ENCODE peak calls at places on chromosomes 5 and 9, in eight cellular contexts. One of them, this sample, is unnamed.

GRCh38 chr5:169933624-169934023 is 46.7 kb downstream of the INSYN2B start:
- DNase-seq in thoracic aorta: no peak
- DNase-seq in stimulated activated CD4-positive, alpha-beta T cell treated with anti-CD3 and anti-CD28 coated beads, Interleukin-4, amount 100 ng/mL, for 48 hours: no peak
- DNase-seq in A673: no peak
- DNase-seq in activated T-helper 1 cell treated with anti-CD3 and anti-CD28 coated beads, Interleukin-2, amount 50 U/mL, for 16 hours: no peak
- DNase-seq in stimulated activated naive CD8-positive, alpha-beta T cell treated with anti-CD3 and anti-CD28 coated beads, Interleukin-15, amount 100 ng/mL, for 72 hours: no peak
- DNase-seq in colonic mucosa: no peak
- DNase-seq in HT1080: no peak
- DNase-seq in this sample: no peak

GRCh38 chr5:141272906-141273305 is 27.7 kb downstream of the PCDHB15 start:
- DNase-seq in thoracic aorta: no peak
- DNase-seq in stimulated activated CD4-positive, alpha-beta T cell treated with anti-CD3 and anti-CD28 coated beads, Interleukin-4, amount 100 ng/mL, for 48 hours: no peak
- DNase-seq in A673: peak
- DNase-seq in activated T-helper 1 cell treated with anti-CD3 and anti-CD28 coated beads, Interleukin-2, amount 50 U/mL, for 16 hours: no peak
- DNase-seq in stimulated activated naive CD8-positive, alpha-beta T cell treated with anti-CD3 and anti-CD28 coated beads, Interleukin-15, amount 100 ng/mL, for 72 hours: no peak
- DNase-seq in colonic mucosa: no peak
- DNase-seq in HT1080: no peak
- DNase-seq in this sample: no peak

GRCh38 chr5:181121675-181122561 is 9.1 kb downstream of the OR2V1 start:
- DNase-seq in thoracic aorta: no peak
- DNase-seq in stimulated activated CD4-positive, alpha-beta T cell treated with anti-CD3 and anti-CD28 coated beads, Interleukin-4, amount 100 ng/mL, for 48 hours: no peak
- DNase-seq in A673: no peak
- DNase-seq in activated T-helper 1 cell treated with anti-CD3 and anti-CD28 coated beads, Interleukin-2, amount 50 U/mL, for 16 hours: no peak
- DNase-seq in stimulated activated naive CD8-positive, alpha-beta T cell treated with anti-CD3 and anti-CD28 coated beads, Interleukin-15, amount 100 ng/mL, for 72 hours: no peak
- DNase-seq in colonic mucosa: no peak
- DNase-seq in HT1080: no peak
- DNase-seq in this sample: no peak

GRCh38 chr5:119009131-119009530 is 20.8 kb upstream of the DTWD2 start:
- DNase-seq in thoracic aorta: no peak
- DNase-seq in stimulated activated CD4-positive, alpha-beta T cell treated with anti-CD3 and anti-CD28 coated beads, Interleukin-4, amount 100 ng/mL, for 48 hours: no peak
- DNase-seq in A673: no peak
- DNase-seq in activated T-helper 1 cell treated with anti-CD3 and anti-CD28 coated beads, Interleukin-2, amount 50 U/mL, for 16 hours: no peak
- DNase-seq in stimulated activated naive CD8-positive, alpha-beta T cell treated with anti-CD3 and anti-CD28 coated beads, Interleukin-15, amount 100 ng/mL, for 72 hours: no peak
- DNase-seq in colonic mucosa: no peak
- DNase-seq in HT1080: no peak
- DNase-seq in this sample: no peak

GRCh38 chr5:35999547-35999946 is 8.4 kb upstream of the UGT3A1 start:
- DNase-seq in thoracic aorta: no peak
- DNase-seq in stimulated activated CD4-positive, alpha-beta T cell treated with anti-CD3 and anti-CD28 coated beads, Interleukin-4, amount 100 ng/mL, for 48 hours: no peak
- DNase-seq in A673: no peak
- DNase-seq in activated T-helper 1 cell treated with anti-CD3 and anti-CD28 coated beads, Interleukin-2, amount 50 U/mL, for 16 hours: no peak
- DNase-seq in stimulated activated naive CD8-positive, alpha-beta T cell treated with anti-CD3 and anti-CD28 coated beads, Interleukin-15, amount 100 ng/mL, for 72 hours: no peak
- DNase-seq in colonic mucosa: no peak
- DNase-seq in HT1080: no peak
- DNase-seq in this sample: no peak

GRCh38 chr9:27088981-27089380 is 20.0 kb upstream of the TEK start:
- DNase-seq in thoracic aorta: no peak
- DNase-seq in stimulated activated CD4-positive, alpha-beta T cell treated with anti-CD3 and anti-CD28 coated beads, Interleukin-4, amount 100 ng/mL, for 48 hours: no peak
- DNase-seq in A673: no peak
- DNase-seq in activated T-helper 1 cell treated with anti-CD3 and anti-CD28 coated beads, Interleukin-2, amount 50 U/mL, for 16 hours: no peak
- DNase-seq in stimulated activated naive CD8-positive, alpha-beta T cell treated with anti-CD3 and anti-CD28 coated beads, Interleukin-15, amount 100 ng/mL, for 72 hours: no peak
- DNase-seq in colonic mucosa: no peak
- DNase-seq in HT1080: no peak
- DNase-seq in this sample: no peak

GRCh38 chr5:80069918-80070318 is 34.8 kb downstream of the THBS4 start:
- DNase-seq in thoracic aorta: no peak
- DNase-seq in stimulated activated CD4-positive, alpha-beta T cell treated with anti-CD3 and anti-CD28 coated beads, Interleukin-4, amount 100 ng/mL, for 48 hours: no peak
- DNase-seq in A673: peak
- DNase-seq in activated T-helper 1 cell treated with anti-CD3 and anti-CD28 coated beads, Interleukin-2, amount 50 U/mL, for 16 hours: no peak
- DNase-seq in stimulated activated naive CD8-positive, alpha-beta T cell treated with anti-CD3 and anti-CD28 coated beads, Interleukin-15, amount 100 ng/mL, for 72 hours: no peak
- DNase-seq in colonic mucosa: peak
- DNase-seq in HT1080: no peak
- DNase-seq in this sample: no peak

GRCh38 chr5:116578676-116579075 is 4.1 kb upstream of the SEMA6A start:
- DNase-seq in thoracic aorta: no peak
- DNase-seq in stimulated activated CD4-positive, alpha-beta T cell treated with anti-CD3 and anti-CD28 coated beads, Interleukin-4, amount 100 ng/mL, for 48 hours: no peak
- DNase-seq in A673: no peak
- DNase-seq in activated T-helper 1 cell treated with anti-CD3 and anti-CD28 coated beads, Interleukin-2, amount 50 U/mL, for 16 hours: no peak
- DNase-seq in stimulated activated naive CD8-positive, alpha-beta T cell treated with anti-CD3 and anti-CD28 coated beads, Interleukin-15, amount 100 ng/mL, for 72 hours: no peak
- DNase-seq in colonic mucosa: no peak
- DNase-seq in HT1080: no peak
- DNase-seq in this sample: no peak

GRCh38 chr5:150082889-150083288 is 3.5 kb downstream of the CSF1R start:
- DNase-seq in thoracic aorta: no peak
- DNase-seq in stimulated activated CD4-positive, alpha-beta T cell treated with anti-CD3 and anti-CD28 coated beads, Interleukin-4, amount 100 ng/mL, for 48 hours: no peak
- DNase-seq in A673: no peak
- DNase-seq in activated T-helper 1 cell treated with anti-CD3 and anti-CD28 coated beads, Interleukin-2, amount 50 U/mL, for 16 hours: no peak
- DNase-seq in stimulated activated naive CD8-positive, alpha-beta T cell treated with anti-CD3 and anti-CD28 coated beads, Interleukin-15, amount 100 ng/mL, for 72 hours: no peak
- DNase-seq in colonic mucosa: peak
- DNase-seq in HT1080: no peak
- DNase-seq in this sample: no peak

GRCh38 chr9:72858089-72858912 is 94.6 kb downstream of the ALDH1A1 start:
- DNase-seq in thoracic aorta: no peak
- DNase-seq in stimulated activated CD4-positive, alpha-beta T cell treated with anti-CD3 and anti-CD28 coated beads, Interleukin-4, amount 100 ng/mL, for 48 hours: no peak
- DNase-seq in A673: peak
- DNase-seq in activated T-helper 1 cell treated with anti-CD3 and anti-CD28 coated beads, Interleukin-2, amount 50 U/mL, for 16 hours: no peak
- DNase-seq in stimulated activated naive CD8-positive, alpha-beta T cell treated with anti-CD3 and anti-CD28 coated beads, Interleukin-15, amount 100 ng/mL, for 72 hours: no peak
- DNase-seq in colonic mucosa: no peak
- DNase-seq in HT1080: no peak
- DNase-seq in this sample: no peak

GRCh38 chr5:129306725-129307124 is 153.4 kb upstream of the ADAMTS19 start:
- DNase-seq in thoracic aorta: no peak
- DNase-seq in stimulated activated CD4-positive, alpha-beta T cell treated with anti-CD3 and anti-CD28 coated beads, Interleukin-4, amount 100 ng/mL, for 48 hours: no peak
- DNase-seq in A673: no peak
- DNase-seq in activated T-helper 1 cell treated with anti-CD3 and anti-CD28 coated beads, Interleukin-2, amount 50 U/mL, for 16 hours: no peak
- DNase-seq in stimulated activated naive CD8-positive, alpha-beta T cell treated with anti-CD3 and anti-CD28 coated beads, Interleukin-15, amount 100 ng/mL, for 72 hours: no peak
- DNase-seq in colonic mucosa: no peak
- DNase-seq in HT1080: no peak
- DNase-seq in this sample: no peak

GRCh38 chr9:81183763-81184162 is 505.6 kb downstream of the TLE1 start:
- DNase-seq in thoracic aorta: no peak
- DNase-seq in stimulated activated CD4-positive, alpha-beta T cell treated with anti-CD3 and anti-CD28 coated beads, Interleukin-4, amount 100 ng/mL, for 48 hours: no peak
- DNase-seq in A673: no peak
- DNase-seq in activated T-helper 1 cell treated with anti-CD3 and anti-CD28 coated beads, Interleukin-2, amount 50 U/mL, for 16 hours: no peak
- DNase-seq in stimulated activated naive CD8-positive, alpha-beta T cell treated with anti-CD3 and anti-CD28 coated beads, Interleukin-15, amount 100 ng/mL, for 72 hours: no peak
- DNase-seq in colonic mucosa: no peak
- DNase-seq in HT1080: peak
- DNase-seq in this sample: no peak

GRCh38 chr5:164013077-164013670 is 507.8 kb downstream of the MAT2B start:
- DNase-seq in thoracic aorta: no peak
- DNase-seq in stimulated activated CD4-positive, alpha-beta T cell treated with anti-CD3 and anti-CD28 coated beads, Interleukin-4, amount 100 ng/mL, for 48 hours: no peak
- DNase-seq in A673: peak
- DNase-seq in activated T-helper 1 cell treated with anti-CD3 and anti-CD28 coated beads, Interleukin-2, amount 50 U/mL, for 16 hours: no peak
- DNase-seq in stimulated activated naive CD8-positive, alpha-beta T cell treated with anti-CD3 and anti-CD28 coated beads, Interleukin-15, amount 100 ng/mL, for 72 hours: peak
- DNase-seq in colonic mucosa: peak
- DNase-seq in HT1080: peak
- DNase-seq in this sample: peak

GRCh38 chr5:120017523-120017922 is 388.2 kb downstream of the FAM170A start:
- DNase-seq in thoracic aorta: no peak
- DNase-seq in stimulated activated CD4-positive, alpha-beta T cell treated with anti-CD3 and anti-CD28 coated beads, Interleukin-4, amount 100 ng/mL, for 48 hours: no peak
- DNase-seq in A673: no peak
- DNase-seq in activated T-helper 1 cell treated with anti-CD3 and anti-CD28 coated beads, Interleukin-2, amount 50 U/mL, for 16 hours: no peak
- DNase-seq in stimulated activated naive CD8-positive, alpha-beta T cell treated with anti-CD3 and anti-CD28 coated beads, Interleukin-15, amount 100 ng/mL, for 72 hours: no peak
- DNase-seq in colonic mucosa: no peak
- DNase-seq in HT1080: peak
- DNase-seq in this sample: no peak

GRCh38 chr9:34987160-34988040 is 2.1 kb upstream of the DNAJB5 start:
- DNase-seq in thoracic aorta: no peak
- DNase-seq in stimulated activated CD4-positive, alpha-beta T cell treated with anti-CD3 and anti-CD28 coated beads, Interleukin-4, amount 100 ng/mL, for 48 hours: no peak
- DNase-seq in A673: peak
- DNase-seq in activated T-helper 1 cell treated with anti-CD3 and anti-CD28 coated beads, Interleukin-2, amount 50 U/mL, for 16 hours: no peak
- DNase-seq in stimulated activated naive CD8-positive, alpha-beta T cell treated with anti-CD3 and anti-CD28 coated beads, Interleukin-15, amount 100 ng/mL, for 72 hours: no peak
- DNase-seq in colonic mucosa: no peak
- DNase-seq in HT1080: no peak
- DNase-seq in this sample: no peak

GRCh38 chr9:37241340-37241739 is 121.0 kb downstream of the ZCCHC7 start:
- DNase-seq in thoracic aorta: no peak
- DNase-seq in stimulated activated CD4-positive, alpha-beta T cell treated with anti-CD3 and anti-CD28 coated beads, Interleukin-4, amount 100 ng/mL, for 48 hours: no peak
- DNase-seq in A673: peak
- DNase-seq in activated T-helper 1 cell treated with anti-CD3 and anti-CD28 coated beads, Interleukin-2, amount 50 U/mL, for 16 hours: no peak
- DNase-seq in stimulated activated naive CD8-positive, alpha-beta T cell treated with anti-CD3 and anti-CD28 coated beads, Interleukin-15, amount 100 ng/mL, for 72 hours: no peak
- DNase-seq in colonic mucosa: no peak
- DNase-seq in HT1080: no peak
- DNase-seq in this sample: no peak

GRCh38 chr5:136062563-136063274 is 33.9 kb downstream of the TGFBI start:
- DNase-seq in thoracic aorta: no peak
- DNase-seq in stimulated activated CD4-positive, alpha-beta T cell treated with anti-CD3 and anti-CD28 coated beads, Interleukin-4, amount 100 ng/mL, for 48 hours: no peak
- DNase-seq in A673: peak
- DNase-seq in activated T-helper 1 cell treated with anti-CD3 and anti-CD28 coated beads, Interleukin-2, amount 50 U/mL, for 16 hours: no peak
- DNase-seq in stimulated activated naive CD8-positive, alpha-beta T cell treated with anti-CD3 and anti-CD28 coated beads, Interleukin-15, amount 100 ng/mL, for 72 hours: no peak
- DNase-seq in colonic mucosa: no peak
- DNase-seq in HT1080: peak
- DNase-seq in this sample: no peak

GRCh38 chr9:8338249-8338721 is 538.7 kb upstream of the DMAC1 start:
- DNase-seq in thoracic aorta: no peak
- DNase-seq in stimulated activated CD4-positive, alpha-beta T cell treated with anti-CD3 and anti-CD28 coated beads, Interleukin-4, amount 100 ng/mL, for 48 hours: no peak
- DNase-seq in A673: no peak
- DNase-seq in activated T-helper 1 cell treated with anti-CD3 and anti-CD28 coated beads, Interleukin-2, amount 50 U/mL, for 16 hours: no peak
- DNase-seq in stimulated activated naive CD8-positive, alpha-beta T cell treated with anti-CD3 and anti-CD28 coated beads, Interleukin-15, amount 100 ng/mL, for 72 hours: no peak
- DNase-seq in colonic mucosa: no peak
- DNase-seq in HT1080: no peak
- DNase-seq in this sample: no peak

GRCh38 chr5:62791059-62791458 is 212.4 kb downstream of the LRRC70 start:
- DNase-seq in thoracic aorta: no peak
- DNase-seq in stimulated activated CD4-positive, alpha-beta T cell treated with anti-CD3 and anti-CD28 coated beads, Interleukin-4, amount 100 ng/mL, for 48 hours: no peak
- DNase-seq in A673: peak
- DNase-seq in activated T-helper 1 cell treated with anti-CD3 and anti-CD28 coated beads, Interleukin-2, amount 50 U/mL, for 16 hours: no peak
- DNase-seq in stimulated activated naive CD8-positive, alpha-beta T cell treated with anti-CD3 and anti-CD28 coated beads, Interleukin-15, amount 100 ng/mL, for 72 hours: no peak
- DNase-seq in colonic mucosa: no peak
- DNase-seq in HT1080: peak
- DNase-seq in this sample: no peak

GRCh38 chr5:17118631-17119030 is 98.8 kb upstream of the BASP1 start:
- DNase-seq in thoracic aorta: peak
- DNase-seq in stimulated activated CD4-positive, alpha-beta T cell treated with anti-CD3 and anti-CD28 coated beads, Interleukin-4, amount 100 ng/mL, for 48 hours: no peak
- DNase-seq in A673: peak
- DNase-seq in activated T-helper 1 cell treated with anti-CD3 and anti-CD28 coated beads, Interleukin-2, amount 50 U/mL, for 16 hours: no peak
- DNase-seq in stimulated activated naive CD8-positive, alpha-beta T cell treated with anti-CD3 and anti-CD28 coated beads, Interleukin-15, amount 100 ng/mL, for 72 hours: no peak
- DNase-seq in colonic mucosa: peak
- DNase-seq in HT1080: peak
- DNase-seq in this sample: no peak

GRCh38 chr5:108642170-108642906 is 105.4 kb upstream of the FER start:
- DNase-seq in thoracic aorta: no peak
- DNase-seq in stimulated activated CD4-positive, alpha-beta T cell treated with anti-CD3 and anti-CD28 coated beads, Interleukin-4, amount 100 ng/mL, for 48 hours: peak
- DNase-seq in A673: peak
- DNase-seq in activated T-helper 1 cell treated with anti-CD3 and anti-CD28 coated beads, Interleukin-2, amount 50 U/mL, for 16 hours: no peak
- DNase-seq in stimulated activated naive CD8-positive, alpha-beta T cell treated with anti-CD3 and anti-CD28 coated beads, Interleukin-15, amount 100 ng/mL, for 72 hours: peak
- DNase-seq in colonic mucosa: peak
- DNase-seq in HT1080: peak
- DNase-seq in this sample: peak

GRCh38 chr9:136700959-136701664 is 11.3 kb upstream of the DIPK1B start:
- DNase-seq in thoracic aorta: no peak
- DNase-seq in stimulated activated CD4-positive, alpha-beta T cell treated with anti-CD3 and anti-CD28 coated beads, Interleukin-4, amount 100 ng/mL, for 48 hours: peak
- DNase-seq in A673: no peak
- DNase-seq in activated T-helper 1 cell treated with anti-CD3 and anti-CD28 coated beads, Interleukin-2, amount 50 U/mL, for 16 hours: no peak
- DNase-seq in stimulated activated naive CD8-positive, alpha-beta T cell treated with anti-CD3 and anti-CD28 coated beads, Interleukin-15, amount 100 ng/mL, for 72 hours: peak
- DNase-seq in colonic mucosa: no peak
- DNase-seq in HT1080: no peak
- DNase-seq in this sample: no peak

GRCh38 chr5:174707671-174708070 is 16.7 kb upstream of the MSX2 start:
- DNase-seq in thoracic aorta: no peak
- DNase-seq in stimulated activated CD4-positive, alpha-beta T cell treated with anti-CD3 and anti-CD28 coated beads, Interleukin-4, amount 100 ng/mL, for 48 hours: no peak
- DNase-seq in A673: no peak
- DNase-seq in activated T-helper 1 cell treated with anti-CD3 and anti-CD28 coated beads, Interleukin-2, amount 50 U/mL, for 16 hours: no peak
- DNase-seq in stimulated activated naive CD8-positive, alpha-beta T cell treated with anti-CD3 and anti-CD28 coated beads, Interleukin-15, amount 100 ng/mL, for 72 hours: no peak
- DNase-seq in colonic mucosa: no peak
- DNase-seq in HT1080: no peak
- DNase-seq in this sample: no peak

GRCh38 chr9:124868511-124869465 is 6.9 kb downstream of the ARPC5L start:
- DNase-seq in thoracic aorta: no peak
- DNase-seq in stimulated activated CD4-positive, alpha-beta T cell treated with anti-CD3 and anti-CD28 coated beads, Interleukin-4, amount 100 ng/mL, for 48 hours: peak
- DNase-seq in A673: peak
- DNase-seq in activated T-helper 1 cell treated with anti-CD3 and anti-CD28 coated beads, Interleukin-2, amount 50 U/mL, for 16 hours: peak
- DNase-seq in stimulated activated naive CD8-positive, alpha-beta T cell treated with anti-CD3 and anti-CD28 coated beads, Interleukin-15, amount 100 ng/mL, for 72 hours: peak
- DNase-seq in colonic mucosa: peak
- DNase-seq in HT1080: peak
- DNase-seq in this sample: peak

GRCh38 chr9:123848447-123849085 is 81.4 kb downstream of the DENND1A start:
- DNase-seq in thoracic aorta: no peak
- DNase-seq in stimulated activated CD4-positive, alpha-beta T cell treated with anti-CD3 and anti-CD28 coated beads, Interleukin-4, amount 100 ng/mL, for 48 hours: no peak
- DNase-seq in A673: no peak
- DNase-seq in activated T-helper 1 cell treated with anti-CD3 and anti-CD28 coated beads, Interleukin-2, amount 50 U/mL, for 16 hours: no peak
- DNase-seq in stimulated activated naive CD8-positive, alpha-beta T cell treated with anti-CD3 and anti-CD28 coated beads, Interleukin-15, amount 100 ng/mL, for 72 hours: no peak
- DNase-seq in colonic mucosa: no peak
- DNase-seq in HT1080: no peak
- DNase-seq in this sample: no peak

GRCh38 chr5:36657563-36657995 is 51.2 kb downstream of the SLC1A3 start:
- DNase-seq in thoracic aorta: peak
- DNase-seq in stimulated activated CD4-positive, alpha-beta T cell treated with anti-CD3 and anti-CD28 coated beads, Interleukin-4, amount 100 ng/mL, for 48 hours: no peak
- DNase-seq in A673: peak
- DNase-seq in activated T-helper 1 cell treated with anti-CD3 and anti-CD28 coated beads, Interleukin-2, amount 50 U/mL, for 16 hours: no peak
- DNase-seq in stimulated activated naive CD8-positive, alpha-beta T cell treated with anti-CD3 and anti-CD28 coated beads, Interleukin-15, amount 100 ng/mL, for 72 hours: no peak
- DNase-seq in colonic mucosa: peak
- DNase-seq in HT1080: peak
- DNase-seq in this sample: no peak

GRCh38 chr9:94675008-94675841 is 35.9 kb upstream of the FBP1 start:
- DNase-seq in thoracic aorta: no peak
- DNase-seq in stimulated activated CD4-positive, alpha-beta T cell treated with anti-CD3 and anti-CD28 coated beads, Interleukin-4, amount 100 ng/mL, for 48 hours: no peak
- DNase-seq in A673: no peak
- DNase-seq in activated T-helper 1 cell treated with anti-CD3 and anti-CD28 coated beads, Interleukin-2, amount 50 U/mL, for 16 hours: no peak
- DNase-seq in stimulated activated naive CD8-positive, alpha-beta T cell treated with anti-CD3 and anti-CD28 coated beads, Interleukin-15, amount 100 ng/mL, for 72 hours: no peak
- DNase-seq in colonic mucosa: no peak
- DNase-seq in HT1080: no peak
- DNase-seq in this sample: no peak

GRCh38 chr9:17799383-17799782 is 220.5 kb downstream of the SH3GL2 start:
- DNase-seq in thoracic aorta: no peak
- DNase-seq in stimulated activated CD4-positive, alpha-beta T cell treated with anti-CD3 and anti-CD28 coated beads, Interleukin-4, amount 100 ng/mL, for 48 hours: no peak
- DNase-seq in A673: no peak
- DNase-seq in activated T-helper 1 cell treated with anti-CD3 and anti-CD28 coated beads, Interleukin-2, amount 50 U/mL, for 16 hours: no peak
- DNase-seq in stimulated activated naive CD8-positive, alpha-beta T cell treated with anti-CD3 and anti-CD28 coated beads, Interleukin-15, amount 100 ng/mL, for 72 hours: no peak
- DNase-seq in colonic mucosa: no peak
- DNase-seq in HT1080: peak
- DNase-seq in this sample: no peak

GRCh38 chr9:37037137-37037743 is 3.2 kb upstream of the PAX5 start:
- DNase-seq in thoracic aorta: no peak
- DNase-seq in stimulated activated CD4-positive, alpha-beta T cell treated with anti-CD3 and anti-CD28 coated beads, Interleukin-4, amount 100 ng/mL, for 48 hours: peak
- DNase-seq in A673: no peak
- DNase-seq in activated T-helper 1 cell treated with anti-CD3 and anti-CD28 coated beads, Interleukin-2, amount 50 U/mL, for 16 hours: no peak
- DNase-seq in stimulated activated naive CD8-positive, alpha-beta T cell treated with anti-CD3 and anti-CD28 coated beads, Interleukin-15, amount 100 ng/mL, for 72 hours: no peak
- DNase-seq in colonic mucosa: peak
- DNase-seq in HT1080: no peak
- DNase-seq in this sample: no peak

GRCh38 chr5:177402271-177403043 is 2.0 kb upstream of the PFN3 start:
- DNase-seq in thoracic aorta: no peak
- DNase-seq in stimulated activated CD4-positive, alpha-beta T cell treated with anti-CD3 and anti-CD28 coated beads, Interleukin-4, amount 100 ng/mL, for 48 hours: peak
- DNase-seq in A673: peak
- DNase-seq in activated T-helper 1 cell treated with anti-CD3 and anti-CD28 coated beads, Interleukin-2, amount 50 U/mL, for 16 hours: peak
- DNase-seq in stimulated activated naive CD8-positive, alpha-beta T cell treated with anti-CD3 and anti-CD28 coated beads, Interleukin-15, amount 100 ng/mL, for 72 hours: peak
- DNase-seq in colonic mucosa: peak
- DNase-seq in HT1080: no peak
- DNase-seq in this sample: peak

GRCh38 chr9:94870793-94871558 is 144.5 kb downstream of the AOPEP start:
- DNase-seq in thoracic aorta: no peak
- DNase-seq in stimulated activated CD4-positive, alpha-beta T cell treated with anti-CD3 and anti-CD28 coated beads, Interleukin-4, amount 100 ng/mL, for 48 hours: no peak
- DNase-seq in A673: no peak
- DNase-seq in activated T-helper 1 cell treated with anti-CD3 and anti-CD28 coated beads, Interleukin-2, amount 50 U/mL, for 16 hours: no peak
- DNase-seq in stimulated activated naive CD8-positive, alpha-beta T cell treated with anti-CD3 and anti-CD28 coated beads, Interleukin-15, amount 100 ng/mL, for 72 hours: no peak
- DNase-seq in colonic mucosa: peak
- DNase-seq in HT1080: no peak
- DNase-seq in this sample: no peak

GRCh38 chr5:15834596-15835245 is 334.7 kb downstream of the FBXL7 start:
- DNase-seq in thoracic aorta: no peak
- DNase-seq in stimulated activated CD4-positive, alpha-beta T cell treated with anti-CD3 and anti-CD28 coated beads, Interleukin-4, amount 100 ng/mL, for 48 hours: no peak
- DNase-seq in A673: peak
- DNase-seq in activated T-helper 1 cell treated with anti-CD3 and anti-CD28 coated beads, Interleukin-2, amount 50 U/mL, for 16 hours: no peak
- DNase-seq in stimulated activated naive CD8-positive, alpha-beta T cell treated with anti-CD3 and anti-CD28 coated beads, Interleukin-15, amount 100 ng/mL, for 72 hours: no peak
- DNase-seq in colonic mucosa: no peak
- DNase-seq in HT1080: peak
- DNase-seq in this sample: no peak

GRCh38 chr5:71829206-71829605 is 110.1 kb downstream of the CARTPT start:
- DNase-seq in thoracic aorta: no peak
- DNase-seq in stimulated activated CD4-positive, alpha-beta T cell treated with anti-CD3 and anti-CD28 coated beads, Interleukin-4, amount 100 ng/mL, for 48 hours: no peak
- DNase-seq in A673: no peak
- DNase-seq in activated T-helper 1 cell treated with anti-CD3 and anti-CD28 coated beads, Interleukin-2, amount 50 U/mL, for 16 hours: no peak
- DNase-seq in stimulated activated naive CD8-positive, alpha-beta T cell treated with anti-CD3 and anti-CD28 coated beads, Interleukin-15, amount 100 ng/mL, for 72 hours: no peak
- DNase-seq in colonic mucosa: no peak
- DNase-seq in HT1080: no peak
- DNase-seq in this sample: no peak

GRCh38 chr9:114786251-114786650 is 19.6 kb downstream of the TNFSF15 start:
- DNase-seq in thoracic aorta: no peak
- DNase-seq in stimulated activated CD4-positive, alpha-beta T cell treated with anti-CD3 and anti-CD28 coated beads, Interleukin-4, amount 100 ng/mL, for 48 hours: no peak
- DNase-seq in A673: no peak
- DNase-seq in activated T-helper 1 cell treated with anti-CD3 and anti-CD28 coated beads, Interleukin-2, amount 50 U/mL, for 16 hours: no peak
- DNase-seq in stimulated activated naive CD8-positive, alpha-beta T cell treated with anti-CD3 and anti-CD28 coated beads, Interleukin-15, amount 100 ng/mL, for 72 hours: no peak
- DNase-seq in colonic mucosa: no peak
- DNase-seq in HT1080: no peak
- DNase-seq in this sample: no peak